ENCODE peak calls at places on chromosomes 12 and 14, in seven cellular contexts. I, A, R, O, P, S and K are unnamed samples.

GRCh38 chr12:109147954-109148353 is 31.6 kb downstream of the ACACB start:
- DNase-seq in I (peak), A (no peak), R (peak), O (no peak), P (no peak), S (peak), K (no peak)

GRCh38 chr14:67557118-67557517 is 24.0 kb downstream of the PLEKHH1 start:
- DNase-seq in I (no peak), A (no peak), R (peak), O (no peak), P (no peak), S (peak), K (peak)

GRCh38 chr12:73225371-73225937 is 953.3 kb downstream of the TRHDE start:
- DNase-seq in I (no peak), A (no peak), R (no peak), O (no peak), P (no peak), S (no peak), K (no peak)

GRCh38 chr12:114662512-114663177 is 21.3 kb downstream of the TBX3 start:
- DNase-seq in I (peak), A (peak), R (peak), O (peak), P (peak), S (peak), K (peak)

GRCh38 chr12:55720071-55720564 is at the start of gene RDH5:
- DNase-seq in I (peak), A (no peak), R (peak), O (no peak), P (no peak), S (peak), K (peak)

GRCh38 chr12:107990325-107990724 is 138.8 kb upstream of the WSCD2 start:
- DNase-seq in I (peak), A (no peak), R (peak), O (no peak), P (peak), S (no peak), K (peak)

GRCh38 chr12:88251798-88252197 is 109.7 kb downstream of the TMTC3 start:
- DNase-seq in I (no peak), A (no peak), R (no peak), O (no peak), P (no peak), S (no peak), K (peak)

GRCh38 chr12:109098142-109098652 is 800 bp downstream of the UNG start:
- DNase-seq in I (peak), A (peak), R (peak), O (no peak), P (peak), S (peak), K (peak)

GRCh38 chr12:121792607-121793500 is 634 bp downstream of the RHOF start:
- DNase-seq in I (no peak), A (no peak), R (peak), O (no peak), P (no peak), S (no peak), K (no peak)

GRCh38 chr14:50688875-50689274 is 20.8 kb upstream of the SAV1 start:
- DNase-seq in I (no peak), A (no peak), R (no peak), O (no peak), P (no peak), S (no peak), K (no peak)

GRCh38 chr12:63922446-63922845 is 77.9 kb downstream of the SRGAP1 start:
- DNase-seq in I (peak), A (no peak), R (no peak), O (no peak), P (no peak), S (peak), K (peak)

GRCh38 chr12:113106361-113106760 is 29.2 kb downstream of the RASAL1 start:
- DNase-seq in I (no peak), A (no peak), R (no peak), O (no peak), P (no peak), S (no peak), K (no peak)

GRCh38 chr12:124684971-124685688 is 117.7 kb upstream of the NCOR2 start:
- DNase-seq in I (peak), A (no peak), R (no peak), O (no peak), P (no peak), S (peak), K (peak)

GRCh38 chr14:59125156-59125555 is 63.3 kb upstream of the DAAM1 start:
- DNase-seq in I (no peak), A (no peak), R (no peak), O (no peak), P (no peak), S (no peak), K (no peak)

GRCh38 chr12:31361730-31362114 is 35.8 kb upstream of the SINHCAF start:
- DNase-seq in I (no peak), A (no peak), R (no peak), O (no peak), P (no peak), S (no peak), K (no peak)

GRCh38 chr14:101017806-101018560 is 114.5 kb upstream of the RTL1 start:
- DNase-seq in I (no peak), A (no peak), R (no peak), O (no peak), P (no peak), S (no peak), K (no peak)

GRCh38 chr14:104316723-104317499 is 178.5 kb downstream of the KIF26A start:
- DNase-seq in I (no peak), A (no peak), R (no peak), O (no peak), P (no peak), S (no peak), K (no peak)

GRCh38 chr12:52248541-52249035 is 15.5 kb downstream of the KRT7 start:
- DNase-seq in I (no peak), A (no peak), R (no peak), O (no peak), P (no peak), S (no peak), K (no peak)

GRCh38 chr12:58310368-58310767 is 369.0 kb downstream of the ATP23 start:
- DNase-seq in I (peak), A (no peak), R (peak), O (no peak), P (no peak), S (peak), K (peak)

GRCh38 chr14:75340921-75341320 is 62.3 kb downstream of the FOS start:
- DNase-seq in I (no peak), A (no peak), R (peak), O (no peak), P (no peak), S (no peak), K (no peak)

GRCh38 chr12:50419112-50419909 is 18.6 kb downstream of the LARP4 start:
- DNase-seq in I (no peak), A (no peak), R (no peak), O (no peak), P (no peak), S (no peak), K (no peak)

GRCh38 chr12:12819752-12820311 is 6.7 kb downstream of the DDX47 start:
- DNase-seq in I (peak), A (no peak), R (peak), O (no peak), P (no peak), S (peak), K (peak)

GRCh38 chr14:70013269-70013873 is 134.2 kb downstream of the SMOC1 start:
- DNase-seq in I (no peak), A (no peak), R (peak), O (no peak), P (peak), S (no peak), K (peak)

GRCh38 chr12:8849785-8850184 is 27.4 kb downstream of the A2ML1 start:
- DNase-seq in I (no peak), A (no peak), R (no peak), O (no peak), P (no peak), S (no peak), K (no peak)

GRCh38 chr14:99735189-99736135 is 51.4 kb downstream of the CYP46A1 start:
- DNase-seq in I (no peak), A (no peak), R (no peak), O (no peak), P (no peak), S (no peak), K (no peak)